ENCODE peak calls at places on chromosomes 4 and X, in seven cellular contexts. T, V, N, Z, P, A and Q are unnamed samples.

GRCh38 chr4:143336828-143337599 is at the start of gene GAB1:
- DNase-seq in Z (peak; percentile 80), V (peak; percentile 36), T (peak; percentile 26), A (no peak), P (peak; percentile 81), N (peak; percentile 78), Q (peak; percentile 82)

GRCh38 chrX:81174286-81174685 is 27.4 kb downstream of the HMGN5 start:
- DNase-seq in V (peak; percentile 4), P (peak; percentile 5), Z (peak; percentile 30), N (peak; percentile 18), T (peak; percentile 1), A (peak; percentile 3), Q (peak; percentile 14)

GRCh38 chr4:112759313-112759712 is 122.4 kb downstream of the LARP7 start:
- DNase-seq in V (no peak), P (no peak), Z (no peak), A (no peak), T (no peak), N (no peak), Q (no peak)

GRCh38 chrX:103556941-103557340 is 28.4 kb upstream of the TCEAL4 start:
- DNase-seq in A (no peak), T (no peak), P (no peak), Z (no peak), N (no peak), V (no peak), Q (peak; percentile 53)

GRCh38 chrX:112081781-112082482 is 644 bp downstream of the TRPC5 start:
- DNase-seq in V (no peak), Z (no peak), T (no peak), N (no peak), A (no peak), P (no peak), Q (no peak)

GRCh38 chrX:148872881-148873280 is 372.5 kb downstream of the AFF2 start:
- DNase-seq in P (no peak), Z (no peak), A (no peak), N (peak; percentile 54), T (no peak), V (no peak), Q (no peak)

GRCh38 chr4:54687887-54688841 is 30.4 kb downstream of the KIT start:
- DNase-seq in V (no peak), A (no peak), T (no peak), Z (no peak), N (peak; percentile 19), P (no peak), Q (no peak)

GRCh38 chrX:9928083-9928482 is 39.1 kb upstream of the CLDN34 start:
- DNase-seq in V (no peak), N (no peak), Z (peak; percentile 51), P (no peak), T (peak; percentile 32), A (no peak), Q (no peak)

GRCh38 chrX:115940888-115941332 is 229.6 kb upstream of the AGTR2 start:
- DNase-seq in Z (peak; percentile 92), N (peak; percentile 74), P (peak; percentile 62), T (peak; percentile 88), V (no peak), A (peak; percentile 47), Q (peak; percentile 74)

GRCh38 chr4:128768373-128768996 is 41.0 kb upstream of the JADE1 start:
- DNase-seq in T (no peak), N (peak; percentile 25), A (no peak), V (no peak), Z (no peak), P (no peak), Q (no peak)

GRCh38 chrX:119755981-119756533 is 2.3 kb upstream of the SOWAHD start:
- DNase-seq in T (no peak), Z (no peak), P (no peak), V (no peak), A (peak; percentile 73), N (no peak), Q (no peak)

GRCh38 chr4:189305500-189305899 is 635.2 kb upstream of the FRG1 start:
- DNase-seq in A (no peak), V (no peak), Z (no peak), N (no peak), P (no peak), T (peak; percentile 13), Q (no peak)

GRCh38 chr4:181418491-181418890 is 824.7 kb upstream of the TENM3 start:
- DNase-seq in T (peak; percentile 92), A (no peak), N (no peak), V (no peak), Z (no peak), P (no peak), Q (no peak)

GRCh38 chr4:41318839-41319530 is 62.3 kb downstream of the UCHL1 start:
- DNase-seq in Z (no peak), P (no peak), N (peak; percentile 91), A (no peak), T (no peak), V (no peak), Q (peak; percentile 22)

GRCh38 chr4:182489607-182490006 is 246.4 kb downstream of the TENM3 start:
- DNase-seq in P (no peak), A (no peak), T (no peak), V (no peak), N (no peak), Z (no peak), Q (no peak)

GRCh38 chrX:31314921-31315320 is 243.1 kb upstream of the FTHL17 start:
- DNase-seq in T (no peak), P (no peak), N (no peak), Z (no peak), A (no peak), V (no peak), Q (no peak)

GRCh38 chr4:185396724-185397402 is at the start of gene ANKRD37:
- DNase-seq in T (peak; percentile 42), A (no peak), P (peak; percentile 27), V (peak; percentile 39), N (peak; percentile 29), Z (peak; percentile 50), Q (peak; percentile 76)

GRCh38 chr4:108087293-108087967 is 81.3 kb downstream of the LEF1 start:
- DNase-seq in P (no peak), V (no peak), A (no peak), T (no peak), N (no peak), Z (no peak), Q (no peak)

GRCh38 chr4:100071531-100071930 is 118.7 kb downstream of the DDIT4L start:
- DNase-seq in N (no peak), T (no peak), A (no peak), V (no peak), P (no peak), Z (no peak), Q (no peak)

GRCh38 chr4:20194079-20195013 is 57.4 kb upstream of the SLIT2 start:
- DNase-seq in N (peak; percentile 77), T (no peak), Z (no peak), V (peak; percentile 77), A (no peak), P (peak; percentile 44), Q (peak; percentile 51)

GRCh38 chr4:94819371-94819770 is 61.6 kb downstream of the BMPR1B start:
- DNase-seq in N (no peak), A (no peak), Z (no peak), T (no peak), P (no peak), V (no peak), Q (no peak)

GRCh38 chr4:5979981-5980380 is 38.2 kb downstream of the C4orf50 start:
- DNase-seq in A (no peak), N (peak; percentile 37), V (no peak), Z (no peak), T (peak; percentile 50), P (no peak), Q (peak; percentile 4)

GRCh38 chr4:13298655-13299054 is 185.5 kb downstream of the RAB28 start:
- DNase-seq in V (no peak), Z (no peak), T (no peak), P (peak; percentile 33), A (no peak), N (no peak), Q (no peak)

GRCh38 chrX:50996930-50997329 is 86.4 kb downstream of the BMP15 start:
- DNase-seq in V (no peak), Z (no peak), P (no peak), N (no peak), T (no peak), A (no peak), Q (no peak)

GRCh38 chrX:118657413-118657812 is 70.0 kb upstream of the IL13RA1 start:
- DNase-seq in N (no peak), P (no peak), V (no peak), A (no peak), Z (no peak), T (no peak), Q (no peak)

GRCh38 chr4:120088507-120088906 is 21.9 kb upstream of the MAD2L1 start:
- DNase-seq in N (peak; percentile 24), V (no peak), A (no peak), Z (no peak), P (no peak), T (no peak), Q (no peak)

GRCh38 chr4:80197132-80197573 is at the start of gene PRDM8:
- DNase-seq in Z (peak; percentile 91), A (no peak), T (peak; percentile 65), P (no peak), V (peak; percentile 81), N (peak; percentile 56), Q (no peak)

GRCh38 chr4:150782311-150782710 is 200.4 kb downstream of the MAB21L2 start:
- DNase-seq in N (peak; percentile 52), T (peak; percentile 6), Z (no peak), A (no peak), P (no peak), V (no peak), Q (no peak)

GRCh38 chr4:135274461-135274860 is 1072.9 kb upstream of the PABPC4L start:
- DNase-seq in N (no peak), V (peak; percentile 18), Z (no peak), A (no peak), P (no peak), T (no peak), Q (no peak)

GRCh38 chr4:121597346-121597934 is 99.3 kb downstream of the ANXA5 start:
- DNase-seq in T (no peak), A (no peak), N (peak; percentile 69), P (no peak), Z (no peak), V (no peak), Q (peak; percentile 91)

GRCh38 chr4:172982151-172982590 is 186.4 kb upstream of the GALNT7 start:
- DNase-seq in P (peak; percentile 55), V (peak; percentile 41), N (peak; percentile 82), Z (no peak), T (no peak), A (no peak), Q (peak; percentile 99)

GRCh38 chr4:90443231-90443630 is 316.0 kb downstream of the CCSER1 start:
- DNase-seq in T (no peak), P (no peak), Z (no peak), N (no peak), A (no peak), V (no peak), Q (peak; percentile 72)

GRCh38 chr4:178081931-178082330 is 639.7 kb upstream of the AGA start:
- DNase-seq in P (no peak), A (no peak), N (no peak), Z (no peak), T (no peak), V (no peak), Q (no peak)

GRCh38 chr4:120870279-120870673 is 52.2 kb downstream of the PRDM5 start:
- DNase-seq in Z (no peak), V (no peak), A (no peak), T (no peak), P (no peak), N (no peak), Q (no peak)

GRCh38 chr4:47053485-47053884 is 22.1 kb downstream of the GABRB1 start:
- DNase-seq in Z (no peak), N (no peak), V (no peak), A (no peak), P (no peak), T (no peak), Q (no peak)

GRCh38 chr4:89741768-89742167 is 95.2 kb downstream of the SNCA start:
- DNase-seq in A (no peak), V (no peak), T (no peak), N (no peak), P (no peak), Z (no peak), Q (no peak)

GRCh38 chrX:14934423-14934822 is 61.2 kb downstream of the MOSPD2 start:
- DNase-seq in A (no peak), N (no peak), P (no peak), Z (no peak), T (no peak), V (no peak), Q (no peak)

GRCh38 chrX:76555816-76556215 is 128.3 kb downstream of the MAGEE1 start:
- DNase-seq in N (peak; percentile 7), V (peak; percentile 0), P (peak; percentile 2), A (no peak), T (no peak), Z (no peak), Q (peak; percentile 12)